ENCODE peak calls at places on chromosomes 12 and 14, in four cellular contexts. One of them, this sample, is unnamed.

GRCh38 chr14:96741151-96741977 is 55.8 kb upstream of the VRK1 start:
- DNase-seq in IMR-90: peak; percentile 15
- DNase-seq in mesendoderm: peak; percentile 46
- DNase-seq in H1: peak; percentile 94
- DNase-seq in this sample: peak; percentile 73

GRCh38 chr12:19223695-19224094 is 94.2 kb downstream of the PLEKHA5 start:
- DNase-seq in H1: no peak
- DNase-seq in mesendoderm: no peak
- DNase-seq in IMR-90: peak; percentile 83
- DNase-seq in this sample: no peak

GRCh38 chr12:19761465-19761864 is 322.2 kb downstream of the AEBP2 start:
- DNase-seq in IMR-90: no peak
- DNase-seq in mesendoderm: no peak
- DNase-seq in H1: no peak
- DNase-seq in this sample: no peak

GRCh38 chr14:60229614-60230013 is 19.4 kb upstream of the PPM1A start:
- DNase-seq in mesendoderm: no peak
- DNase-seq in H1: no peak
- DNase-seq in IMR-90: no peak
- DNase-seq in this sample: no peak

GRCh38 chr12:14239350-14239934 is 126.0 kb upstream of the ATF7IP start:
- DNase-seq in mesendoderm: peak; percentile 94
- DNase-seq in IMR-90: no peak
- DNase-seq in H1: peak; percentile 61
- DNase-seq in this sample: peak; percentile 78

GRCh38 chr14:102209224-102209966 is 69.7 kb downstream of the WDR20 start:
- DNase-seq in H1: peak; percentile 53
- DNase-seq in mesendoderm: peak; percentile 75
- DNase-seq in IMR-90: peak; percentile 28
- DNase-seq in this sample: no peak

GRCh38 chr14:38887696-38888095 is 215.3 kb downstream of the SEC23A start:
- DNase-seq in IMR-90: no peak
- DNase-seq in H1: no peak
- DNase-seq in mesendoderm: no peak
- DNase-seq in this sample: no peak

GRCh38 chr12:68824597-68825250 is 16.7 kb downstream of the MDM2 start:
- DNase-seq in IMR-90: no peak
- DNase-seq in mesendoderm: no peak
- DNase-seq in H1: no peak
- DNase-seq in this sample: no peak

GRCh38 chr12:105382771-105383632 is 52.5 kb downstream of the C12orf75 start:
- DNase-seq in mesendoderm: peak; percentile 67
- DNase-seq in H1: peak; percentile 49
- DNase-seq in IMR-90: peak; percentile 73
- DNase-seq in this sample: peak; percentile 35

GRCh38 chr14:61860294-61860918 is 98.2 kb downstream of the SNAPC1 start:
- DNase-seq in H1: peak; percentile 82
- DNase-seq in IMR-90: peak; percentile 42
- DNase-seq in mesendoderm: peak; percentile 63
- DNase-seq in this sample: peak; percentile 67

GRCh38 chr12:23141335-23141734 is 516.4 kb downstream of the ETNK1 start:
- DNase-seq in IMR-90: no peak
- DNase-seq in mesendoderm: no peak
- DNase-seq in H1: no peak
- DNase-seq in this sample: no peak

GRCh38 chr12:57637364-57637763 is 4.4 kb upstream of the B4GALNT1 start:
- DNase-seq in mesendoderm: no peak
- DNase-seq in H1: no peak
- DNase-seq in IMR-90: no peak
- DNase-seq in this sample: no peak

GRCh38 chr12:14065094-14065493 is 83.7 kb upstream of the GRIN2B start:
- DNase-seq in mesendoderm: no peak
- DNase-seq in H1: no peak
- DNase-seq in IMR-90: no peak
- DNase-seq in this sample: no peak

GRCh38 chr14:77342726-77343397 is 22.0 kb downstream of the GSTZ1 start:
- DNase-seq in mesendoderm: peak; percentile 76
- DNase-seq in IMR-90: peak; percentile 46
- DNase-seq in H1: peak; percentile 33
- DNase-seq in this sample: no peak

GRCh38 chr12:52679875-52680274 is 332 bp downstream of the KRT1 start:
- DNase-seq in mesendoderm: no peak
- DNase-seq in H1: no peak
- DNase-seq in IMR-90: no peak
- DNase-seq in this sample: no peak

GRCh38 chr12:100539209-100539608 is 34.3 kb upstream of the GAS2L3 start:
- DNase-seq in mesendoderm: peak; percentile 63
- DNase-seq in IMR-90: peak; percentile 37
- DNase-seq in H1: peak; percentile 61
- DNase-seq in this sample: peak; percentile 55

GRCh38 chr12:4769073-4769472 is 48.9 kb downstream of the GALNT8 start:
- DNase-seq in mesendoderm: no peak
- DNase-seq in H1: no peak
- DNase-seq in IMR-90: no peak
- DNase-seq in this sample: no peak

GRCh38 chr14:90483551-90483950 is 86.7 kb downstream of the CALM1 start:
- DNase-seq in mesendoderm: no peak
- DNase-seq in IMR-90: no peak
- DNase-seq in H1: no peak
- DNase-seq in this sample: peak; percentile 40

GRCh38 chr14:105313381-105314286 is 914 bp upstream of the PACS2 start:
- DNase-seq in IMR-90: no peak
- DNase-seq in H1: peak; percentile 78
- DNase-seq in mesendoderm: no peak
- DNase-seq in this sample: peak; percentile 55

GRCh38 chr14:22613091-22613695 is 15.1 kb downstream of the ABHD4 start:
- DNase-seq in mesendoderm: no peak
- DNase-seq in IMR-90: no peak
- DNase-seq in H1: no peak
- DNase-seq in this sample: no peak

GRCh38 chr12:67290378-67290777 is 21.2 kb downstream of the CAND1 start:
- DNase-seq in H1: no peak
- DNase-seq in IMR-90: no peak
- DNase-seq in mesendoderm: no peak
- DNase-seq in this sample: no peak

GRCh38 chr14:34053666-34054065 is 102.8 kb upstream of the EGLN3 start:
- DNase-seq in mesendoderm: no peak
- DNase-seq in H1: no peak
- DNase-seq in IMR-90: no peak
- DNase-seq in this sample: no peak
- H3K56ac ChIP-seq in mesendoderm: no peak overlapping the region
- H3K56ac ChIP-seq in H1: no peak overlapping the region
- H3K56ac ChIP-seq in IMR-90: no peak overlapping the region
- H3K56ac ChIP-seq in this sample: no peak overlapping the region

DNA sequence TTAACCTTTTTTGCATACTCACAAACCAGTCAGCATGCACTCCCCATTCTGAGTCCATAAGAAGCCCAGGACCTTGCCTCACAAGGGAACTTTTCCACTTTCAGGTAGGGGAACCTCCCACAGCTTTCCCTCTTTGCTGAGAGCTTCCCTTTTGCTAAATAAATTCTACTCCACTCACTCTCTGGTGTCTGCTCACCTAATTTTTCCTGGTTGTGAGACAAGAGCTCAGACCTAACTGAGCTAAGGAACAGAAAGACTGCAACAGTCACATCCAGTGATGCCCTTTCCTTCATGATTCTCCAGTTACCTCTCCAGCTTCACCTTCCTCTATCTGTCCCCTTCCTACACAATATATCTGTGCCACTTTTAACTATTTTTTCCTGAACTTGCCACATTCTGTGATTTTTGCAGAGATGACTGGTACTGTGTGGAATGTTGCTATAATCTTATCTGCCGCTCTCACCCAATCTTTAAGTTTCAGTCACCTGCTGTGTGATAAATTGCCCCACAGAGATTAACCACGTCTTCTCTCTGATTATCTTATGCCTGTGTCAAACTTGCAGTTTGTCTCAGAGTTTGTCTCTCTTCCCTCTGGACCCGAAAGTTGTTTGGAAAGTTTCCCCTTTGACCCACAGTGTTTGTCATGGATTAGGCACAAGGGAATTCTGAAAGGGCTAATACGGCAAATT is 737.1 kb upstream of the FLRT2 start:
- DNase-seq in H1: no peak
- DNase-seq in IMR-90: no peak
- DNase-seq in mesendoderm: peak; percentile 77
- DNase-seq in this sample: no peak
- H3K56ac ChIP-seq in H1: no peak overlapping the region
- H3K56ac ChIP-seq in IMR-90: no peak overlapping the region
- H3K56ac ChIP-seq in mesendoderm: no peak overlapping the region
- H3K56ac ChIP-seq in this sample: no peak overlapping the region

GRCh38 chr12:112506513-112507166 is 87.9 kb downstream of the PTPN11 start:
- DNase-seq in IMR-90: no peak
- DNase-seq in mesendoderm: peak; percentile 45
- DNase-seq in H1: no peak
- DNase-seq in this sample: no peak

GRCh38 chr12:112503521-112503920 is 84.8 kb downstream of the PTPN11 start:
- DNase-seq in H1: no peak
- DNase-seq in mesendoderm: no peak
- DNase-seq in IMR-90: no peak
- DNase-seq in this sample: no peak
- H3K56ac ChIP-seq in H1: no peak overlapping the region
- H3K56ac ChIP-seq in mesendoderm: no peak overlapping the region
- H3K56ac ChIP-seq in IMR-90: no peak overlapping the region
- H3K56ac ChIP-seq in this sample: no peak overlapping the region

DNA sequence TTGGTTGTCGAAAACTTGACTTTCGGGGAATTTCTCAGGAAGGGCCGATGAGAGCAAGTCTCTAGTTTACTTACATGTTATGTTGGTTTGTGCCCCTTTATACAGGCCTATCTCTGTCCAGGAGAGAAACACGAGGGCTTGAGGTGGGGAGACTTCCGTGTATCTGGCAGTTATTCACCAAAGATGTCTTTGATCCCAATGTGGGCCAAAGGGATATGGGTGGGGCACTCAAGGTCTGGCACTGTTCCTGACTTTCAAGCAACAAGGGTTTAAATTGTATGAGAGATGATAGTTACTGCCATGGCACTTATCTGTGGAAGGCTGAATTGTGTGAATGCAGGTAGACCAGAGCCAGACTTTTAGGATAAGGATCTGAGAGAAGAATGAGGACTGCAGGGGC is 137.2 kb upstream of the DHRS4 start:
- DNase-seq in mesendoderm: no peak
- DNase-seq in IMR-90: no peak
- DNase-seq in H1: no peak
- DNase-seq in this sample: no peak
- H3K56ac ChIP-seq in mesendoderm: no peak overlapping the region
- H3K56ac ChIP-seq in IMR-90: no peak overlapping the region
- H3K56ac ChIP-seq in H1: no peak overlapping the region
- H3K56ac ChIP-seq in this sample: no peak overlapping the region

GRCh38 chr12:117064596-117064995 is 34.6 kb downstream of the TESC start:
- DNase-seq in mesendoderm: no peak
- DNase-seq in H1: no peak
- DNase-seq in IMR-90: no peak
- DNase-seq in this sample: no peak
- H3K56ac ChIP-seq in mesendoderm: no peak overlapping the region
- H3K56ac ChIP-seq in H1: no peak overlapping the region
- H3K56ac ChIP-seq in IMR-90: no peak overlapping the region
- H3K56ac ChIP-seq in this sample: no peak overlapping the region

GRCh38 chr14:50380455-50380854 is 16.2 kb downstream of the CDKL1 start:
- DNase-seq in mesendoderm: no peak
- DNase-seq in IMR-90: no peak
- DNase-seq in H1: no peak
- DNase-seq in this sample: no peak
- H3K56ac ChIP-seq in mesendoderm: no peak overlapping the region
- H3K56ac ChIP-seq in IMR-90: no peak overlapping the region
- H3K56ac ChIP-seq in H1: no peak overlapping the region
- H3K56ac ChIP-seq in this sample: no peak overlapping the region

DNA sequence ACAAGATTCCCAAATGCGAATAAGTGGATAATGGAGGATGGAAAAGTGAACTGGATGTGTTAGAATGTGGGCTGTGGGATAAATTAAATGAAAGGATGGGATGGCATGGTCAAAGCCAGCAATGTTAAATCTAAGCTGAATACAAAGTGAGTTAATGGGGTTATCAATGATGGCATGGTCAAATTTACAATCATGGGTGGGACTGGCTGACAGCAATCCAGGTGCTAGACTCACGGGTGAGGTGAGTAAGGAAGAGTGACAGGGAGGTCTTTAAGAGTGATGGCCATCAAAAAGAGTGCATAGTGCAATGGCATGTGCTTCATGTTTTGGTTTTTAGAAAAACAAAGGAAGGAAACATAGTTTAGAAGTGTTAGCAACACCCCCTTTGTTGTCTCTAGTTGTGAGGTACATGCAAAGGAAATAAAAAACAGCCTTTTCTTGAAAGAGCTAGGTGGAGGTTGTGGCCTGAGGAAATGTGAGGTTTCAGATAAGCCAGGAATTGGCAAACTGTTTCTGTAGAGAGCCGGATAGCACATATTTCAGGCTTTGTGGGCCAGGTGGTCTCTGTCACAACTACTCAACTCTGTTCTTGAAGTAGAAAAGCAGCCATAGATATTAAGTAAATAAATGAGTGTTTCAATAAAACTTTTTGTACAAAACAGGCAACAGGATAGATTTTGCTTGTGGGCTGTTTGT is 328.7 kb downstream of the RPL10L start:
- DNase-seq in H1: no peak
- DNase-seq in mesendoderm: peak; percentile 54
- DNase-seq in IMR-90: no peak
- DNase-seq in this sample: no peak
- H3K56ac ChIP-seq in H1: no peak overlapping the region
- H3K56ac ChIP-seq in mesendoderm: peak overlapping the region; percentile 43
- H3K56ac ChIP-seq in IMR-90: no peak overlapping the region
- H3K56ac ChIP-seq in this sample: no peak overlapping the region

DNA sequence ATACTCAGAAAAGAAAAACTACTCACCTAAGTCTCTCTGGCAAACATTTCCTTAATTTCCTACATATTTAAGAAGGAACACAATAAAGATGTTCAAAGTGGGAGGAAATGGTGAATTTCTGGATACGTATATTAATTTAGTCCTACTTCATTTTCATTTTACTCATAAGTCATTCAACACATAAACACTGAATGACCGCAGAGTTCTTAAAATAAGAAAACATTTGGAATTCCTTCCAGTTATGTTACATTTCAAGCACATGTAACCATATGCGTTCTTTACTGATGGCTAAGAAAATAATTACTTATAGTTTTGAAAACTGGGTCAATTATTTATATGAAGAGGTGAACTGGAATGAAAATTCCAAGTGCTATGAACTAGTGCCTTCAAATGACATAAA is 409.3 kb downstream of the BCAT1 start:
- DNase-seq in H1: no peak
- DNase-seq in mesendoderm: no peak
- DNase-seq in IMR-90: peak; percentile 66
- DNase-seq in this sample: no peak
- H3K56ac ChIP-seq in H1: no peak overlapping the region
- H3K56ac ChIP-seq in mesendoderm: no peak overlapping the region
- H3K56ac ChIP-seq in IMR-90: no peak overlapping the region
- H3K56ac ChIP-seq in this sample: no peak overlapping the region

GRCh38 chr12:55250944-55251343 is 6.5 kb downstream of the OR6C74 start:
- DNase-seq in IMR-90: no peak
- DNase-seq in H1: no peak
- DNase-seq in mesendoderm: no peak
- DNase-seq in this sample: no peak
- H3K56ac ChIP-seq in IMR-90: no peak overlapping the region
- H3K56ac ChIP-seq in H1: no peak overlapping the region
- H3K56ac ChIP-seq in mesendoderm: no peak overlapping the region
- H3K56ac ChIP-seq in this sample: no peak overlapping the region

GRCh38 chr12:122850695-122851350 is 15.6 kb downstream of the HIP1R start:
- DNase-seq in mesendoderm: no peak
- DNase-seq in H1: no peak
- DNase-seq in IMR-90: peak; percentile 71
- DNase-seq in this sample: no peak
- H3K56ac ChIP-seq in mesendoderm: no peak overlapping the region
- H3K56ac ChIP-seq in H1: no peak overlapping the region
- H3K56ac ChIP-seq in IMR-90: no peak overlapping the region
- H3K56ac ChIP-seq in this sample: no peak overlapping the region